ENCODE peak calls at places on chromosomes 5 and 9, in nine cellular contexts. T, M, F, B, W, R, J, Y and S are unnamed samples.

GRCh38 chr5:170105643-170106611 is at the start of gene FOXI1:
- DNase-seq in Y (peak; percentile 17), T (no peak), W (no peak), M (no peak), R (no peak), B (no peak), F (no peak), J (no peak), S (no peak)

GRCh38 chr5:141855265-141856029 is 22.8 kb downstream of the PCDH1 start:
- DNase-seq in R (no peak), J (peak; percentile 46), F (no peak), T (no peak), W (no peak), Y (peak; percentile 71), B (no peak), M (no peak), S (peak; percentile 89)

GRCh38 chr5:40071870-40072269 is 607.8 kb upstream of the PTGER4 start:
- DNase-seq in J (no peak), B (no peak), W (no peak), R (peak; percentile 40), T (no peak), F (peak; percentile 26), M (no peak), Y (no peak), S (no peak)

GRCh38 chr5:150778517-150779396 is at the start of gene SMIM3:
- DNase-seq in Y (peak; percentile 92), R (peak; percentile 75), T (peak; percentile 85), W (peak; percentile 96), F (peak; percentile 80), B (no peak), M (no peak), J (peak; percentile 84), S (peak; percentile 95)

GRCh38 chr9:133238272-133238850 is 29.3 kb upstream of the OBP2B start:
- DNase-seq in B (peak; percentile 67), W (peak; percentile 93), Y (peak; percentile 97), M (no peak), R (peak; percentile 6), J (peak; percentile 68), T (peak; percentile 99), F (peak; percentile 46), S (peak; percentile 94)

GRCh38 chr5:116130471-116130870 is 45.6 kb downstream of the COMMD10 start:
- DNase-seq in W (no peak), M (no peak), Y (no peak), F (no peak), B (no peak), T (no peak), J (no peak), R (peak; percentile 11), S (no peak)

GRCh38 chr9:16986441-16987387 is 116.2 kb upstream of the BNC2 start:
- DNase-seq in Y (no peak), B (no peak), J (no peak), T (no peak), W (no peak), R (peak; percentile 81), F (no peak), M (no peak), S (no peak)

GRCh38 chr5:128470663-128471062 is 67.4 kb downstream of the FBN2 start:
- DNase-seq in B (no peak), T (no peak), M (no peak), F (no peak), J (no peak), Y (no peak), R (peak; percentile 6), W (no peak), S (no peak)

GRCh38 chr9:79800578-79800977 is 228.8 kb downstream of the TLE4 start:
- DNase-seq in F (no peak), Y (no peak), B (no peak), M (no peak), J (no peak), W (no peak), T (no peak), R (peak; percentile 25), S (no peak)

GRCh38 chr9:76576344-76576743 is 117.4 kb downstream of the GCNT1 start:
- DNase-seq in M (no peak), Y (no peak), J (no peak), B (no peak), T (no peak), R (peak; percentile 70), W (no peak), F (no peak), S (no peak)

GRCh38 chr9:136147038-136147889 is 28.6 kb upstream of the TMEM250 start:
- DNase-seq in Y (no peak), T (peak; percentile 5), F (no peak), B (no peak), M (no peak), W (peak; percentile 58), R (no peak), J (no peak), S (no peak)

GRCh38 chr9:4680750-4681149 is 1.4 kb downstream of the CDC37L1 start:
- DNase-seq in F (no peak), Y (no peak), R (peak; percentile 35), B (no peak), J (no peak), M (no peak), T (no peak), W (no peak), S (no peak)

GRCh38 chr5:116557669-116558271 is 16.9 kb downstream of the SEMA6A start:
- DNase-seq in J (no peak), W (no peak), M (no peak), Y (no peak), T (no peak), R (peak; percentile 40), F (peak; percentile 52), B (no peak), S (no peak)

GRCh38 chr9:91555132-91555531 is 131.5 kb upstream of the NFIL3 start:
- DNase-seq in W (no peak), J (no peak), R (peak; percentile 53), T (no peak), F (no peak), Y (no peak), B (no peak), M (no peak), S (no peak)

GRCh38 chr9:61665829-61666228 is 476.0 kb downstream of the SPATA31A7 start:
- DNase-seq in W (peak; percentile 2), F (no peak), B (no peak), J (no peak), R (no peak), Y (no peak), M (no peak), T (no peak), S (no peak)

GRCh38 chr5:174354571-174354970 is 309.1 kb downstream of the NSG2 start:
- DNase-seq in T (no peak), B (no peak), Y (no peak), W (no peak), F (no peak), R (no peak), M (no peak), J (no peak), S (no peak)

GRCh38 chr5:159735749-159736660 is 180.3 kb upstream of the ADRA1B start:
- DNase-seq in T (no peak), M (peak; percentile 13), Y (no peak), B (no peak), J (no peak), F (no peak), W (no peak), R (peak; percentile 43), S (no peak)

DNA sequence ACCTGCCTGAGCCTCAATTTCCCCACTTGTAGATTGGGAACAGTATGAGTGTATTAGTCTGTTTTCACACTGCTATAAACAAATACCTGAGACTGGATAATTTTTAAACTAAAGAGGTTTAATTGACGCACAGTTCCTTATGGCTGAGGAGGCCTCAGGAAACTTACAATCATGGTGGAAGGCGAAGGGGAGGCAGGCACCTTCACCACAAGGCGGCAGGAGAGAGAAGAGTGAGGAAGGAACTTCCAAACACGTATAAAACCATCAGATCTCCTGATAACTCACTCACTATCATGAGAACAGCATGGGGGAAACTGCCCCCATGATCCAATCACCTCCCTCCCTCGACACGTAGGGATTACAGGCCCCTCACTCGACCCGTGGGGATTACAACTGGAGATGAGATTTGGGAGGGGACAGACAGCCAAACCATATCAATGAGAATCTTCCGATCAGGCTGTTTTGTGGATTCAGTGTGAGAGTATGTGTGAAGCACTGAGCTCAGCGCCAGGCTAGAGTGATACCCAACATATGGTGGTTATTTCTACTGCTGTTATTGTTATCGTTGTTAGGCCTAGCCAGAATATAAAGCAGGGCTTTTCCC is 14.6 kb upstream of the LMX1B start:
- DNase-seq in B (no peak), J (no peak), F (no peak), Y (no peak), T (no peak), R (no peak), M (no peak), W (no peak), S (no peak)
- TF ChIP-seq CTCF in B (peak; percentile 11), J (no peak), F (peak; percentile 38), Y (no peak), T (no peak), R (no peak), M (no peak), W (no peak), S (no peak)

GRCh38 chr5:41370482-41370881 is 139.9 kb downstream of the PLCXD3 start:
- DNase-seq in W (no peak), B (no peak), M (no peak), Y (no peak), F (no peak), R (no peak), T (no peak), J (no peak), S (no peak)

GRCh38 chr5:41363343-41363986 is 146.9 kb downstream of the PLCXD3 start:
- DNase-seq in Y (no peak), F (no peak), M (no peak), R (no peak), W (no peak), B (no peak), J (no peak), T (no peak), S (no peak)

GRCh38 chr5:41369799-41370198 is 140.6 kb downstream of the PLCXD3 start:
- DNase-seq in W (no peak), J (no peak), B (no peak), R (no peak), F (no peak), Y (no peak), T (no peak), M (no peak), S (no peak)

GRCh38 chr5:41371741-41372140 is 138.7 kb downstream of the PLCXD3 start:
- DNase-seq in M (no peak), Y (no peak), J (no peak), T (no peak), W (no peak), F (no peak), B (no peak), R (peak; percentile 29), S (no peak)

GRCh38 chr5:41368158-41368557 is 142.2 kb downstream of the PLCXD3 start:
- DNase-seq in Y (no peak), T (no peak), W (no peak), M (no peak), F (no peak), B (no peak), R (peak; percentile 43), J (no peak), S (no peak)
- H3K4me1 ChIP-seq in Y (no peaks in the 10 kb centered on the region), T (peaks cover 3% of the 10 kb centered on the region), W (no peaks in the 10 kb centered on the region), M (no peaks in the 10 kb centered on the region), F (no peaks in the 10 kb centered on the region), B (no peaks in the 10 kb centered on the region), R (no peaks in the 10 kb centered on the region), J (no peaks in the 10 kb centered on the region), S (no peaks in the 10 kb centered on the region)

GRCh38 chr9:129696803-129697110 is 31.3 kb downstream of the PRRX2 start:
- DNase-seq in Y (no peak), J (no peak), M (no peak), T (no peak), B (no peak), R (no peak), F (no peak), W (no peak), S (no peak)
- H3K4me3 ChIP-seq in Y (no peak overlapping the region), J (no peak overlapping the region), M (peak overlapping the region; percentile 49), T (peak overlapping the region; percentile 32), B (peak overlapping the region; percentile 65), R (peak overlapping the region; percentile 14), F (peak overlapping the region; percentile 47), W (no peak overlapping the region), S (no peak overlapping the region)

GRCh38 chr9:21392270-21392669 is 7.1 kb upstream of the IFNA2 start:
- DNase-seq in T (no peak), J (no peak), F (peak; percentile 22), M (no peak), R (no peak), W (no peak), B (peak; percentile 80), Y (peak; percentile 8), S (no peak)
- TF ChIP-seq CTCF in T (no peak), J (peak; percentile 23), F (no peak), M (peak; percentile 21), R (peak; percentile 5), W (no peak), B (peak; percentile 71), Y (peak; percentile 26), S (no peak)